ENCODE peak calls at places on chromosome 5, in five cellular contexts. Z, K, U, L and E are unnamed samples.

GRCh38 chr5:8943301-8943700 is 602.6 kb downstream of the SEMA5A start:
- DNase-seq in U (peak), Z (no peak), K (no peak), L (no peak), E (no peak)

GRCh38 chr5:114018178-114018577 is 343.7 kb upstream of the KCNN2 start:
- DNase-seq in Z (no peak), L (no peak), K (no peak), U (peak), E (no peak)

GRCh38 chr5:15807861-15808260 is 307.9 kb downstream of the FBXL7 start:
- DNase-seq in K (no peak), Z (peak), L (no peak), U (peak), E (peak)

GRCh38 chr5:41406944-41407343 is 103.5 kb downstream of the PLCXD3 start:
- DNase-seq in L (no peak), U (no peak), Z (no peak), K (no peak), E (no peak)

GRCh38 chr5:153222956-153223355 is 267.5 kb upstream of the GRIA1 start:
- DNase-seq in U (no peak), Z (no peak), L (no peak), K (no peak), E (no peak)

GRCh38 chr5:2293906-2294305 is 411.2 kb upstream of the IRX4 start:
- DNase-seq in L (no peak), Z (no peak), U (no peak), K (no peak), E (no peak)

GRCh38 chr5:146965781-146966659 is 87.5 kb upstream of the PPP2R2B start:
- DNase-seq in Z (peak), L (no peak), K (peak), U (peak), E (peak)

GRCh38 chr5:66551338-66551737 is 44.9 kb upstream of the MAST4 start:
- DNase-seq in Z (no peak), L (no peak), K (no peak), U (no peak), E (no peak)

GRCh38 chr5:56277573-56277972 is 44.4 kb upstream of the ANKRD55 start:
- DNase-seq in Z (no peak), L (no peak), K (no peak), U (no peak), E (no peak)

GRCh38 chr5:134851307-134851923 is 5.6 kb downstream of the C5orf24 start:
- DNase-seq in Z (no peak), U (peak), K (no peak), L (no peak), E (no peak)

GRCh38 chr5:173771743-173772406 is 116.3 kb upstream of the CPEB4 start:
- DNase-seq in U (no peak), K (no peak), Z (no peak), L (no peak), E (no peak)

GRCh38 chr5:173771058-173771742 is 116.9 kb upstream of the CPEB4 start:
- DNase-seq in L (no peak), K (no peak), Z (no peak), U (no peak), E (no peak)

GRCh38 chr5:173770637-173771036 is 117.5 kb upstream of the CPEB4 start:
- DNase-seq in L (no peak), U (no peak), Z (no peak), K (no peak), E (no peak)

GRCh38 chr5:173774212-173774850 is 113.8 kb upstream of the CPEB4 start:
- DNase-seq in U (no peak), K (no peak), L (no peak), Z (peak), E (no peak)

DNA sequence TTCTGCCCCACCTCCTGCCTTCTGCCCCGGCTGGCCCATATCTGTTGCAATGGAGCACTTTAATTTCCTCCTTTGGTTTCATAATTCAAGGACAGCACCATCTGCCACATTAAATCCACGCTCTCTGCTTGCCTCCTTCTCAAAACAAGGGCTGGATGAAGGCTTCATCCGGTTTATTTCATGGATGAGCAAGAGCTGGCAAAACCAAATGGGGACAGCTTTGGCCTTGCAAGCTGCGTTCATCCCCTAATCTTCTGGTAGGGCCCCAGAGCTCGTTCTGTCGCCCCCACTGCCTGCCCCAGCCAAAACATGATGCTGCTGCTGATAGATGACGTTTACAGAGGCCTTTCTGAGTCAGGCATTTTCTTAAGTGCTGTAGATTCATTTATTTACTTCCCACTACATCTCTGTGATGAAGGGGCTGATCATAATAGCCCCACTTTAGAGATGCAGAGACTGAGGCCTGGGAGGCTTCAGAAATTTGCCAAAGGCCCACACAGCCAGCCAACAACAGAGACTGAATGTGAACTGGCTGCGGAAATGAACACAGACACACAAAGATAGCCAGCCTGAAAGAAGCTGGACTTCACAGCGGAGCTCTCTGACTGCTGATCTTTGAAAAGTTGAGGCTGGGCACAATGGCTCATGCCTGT is 115.6 kb upstream of the CPEB4 start:
- DNase-seq in L (no peak), Z (no peak), K (no peak), U (peak), E (no peak)
- TF ChIP-seq POLR2A in L (no peak), Z (no peak), K (no peak), U (no peak), E (no peak)

GRCh38 chr5:142358648-142359047 is 33.8 kb upstream of the SPRY4 start:
- DNase-seq in U (no peak), Z (no peak), K (no peak), L (no peak), E (no peak)

GRCh38 chr5:142358121-142358520 is 33.3 kb upstream of the SPRY4 start:
- DNase-seq in U (no peak), Z (no peak), L (no peak), K (no peak), E (no peak)

GRCh38 chr5:142356318-142356715 is 31.5 kb upstream of the SPRY4 start:
- DNase-seq in K (no peak), Z (no peak), U (peak), L (no peak), E (no peak)

GRCh38 chr5:142356716-142357468 is 32.1 kb upstream of the SPRY4 start:
- DNase-seq in L (peak), Z (peak), K (peak), U (peak), E (peak)

GRCh38 chr5:142357469-142358090 is 32.8 kb upstream of the SPRY4 start:
- DNase-seq in U (peak), K (no peak), L (no peak), Z (no peak), E (no peak)
- TF ChIP-seq POLR2A in U (no peak), K (no peak), L (no peak), Z (no peak), E (no peak)

GRCh38 chr5:36631575-36632362 is 25.4 kb downstream of the SLC1A3 start:
- DNase-seq in Z (no peak), U (no peak), K (no peak), L (no peak), E (no peak)

GRCh38 chr5:36632363-36632664 is 25.9 kb downstream of the SLC1A3 start:
- DNase-seq in U (no peak), L (no peak), Z (no peak), K (no peak), E (no peak)

GRCh38 chr5:36631161-36631560 is 24.8 kb downstream of the SLC1A3 start:
- DNase-seq in L (no peak), U (no peak), Z (no peak), K (no peak), E (no peak)

GRCh38 chr5:36629729-36630128 is 23.3 kb downstream of the SLC1A3 start:
- DNase-seq in Z (no peak), L (no peak), U (no peak), K (no peak), E (no peak)

DNA sequence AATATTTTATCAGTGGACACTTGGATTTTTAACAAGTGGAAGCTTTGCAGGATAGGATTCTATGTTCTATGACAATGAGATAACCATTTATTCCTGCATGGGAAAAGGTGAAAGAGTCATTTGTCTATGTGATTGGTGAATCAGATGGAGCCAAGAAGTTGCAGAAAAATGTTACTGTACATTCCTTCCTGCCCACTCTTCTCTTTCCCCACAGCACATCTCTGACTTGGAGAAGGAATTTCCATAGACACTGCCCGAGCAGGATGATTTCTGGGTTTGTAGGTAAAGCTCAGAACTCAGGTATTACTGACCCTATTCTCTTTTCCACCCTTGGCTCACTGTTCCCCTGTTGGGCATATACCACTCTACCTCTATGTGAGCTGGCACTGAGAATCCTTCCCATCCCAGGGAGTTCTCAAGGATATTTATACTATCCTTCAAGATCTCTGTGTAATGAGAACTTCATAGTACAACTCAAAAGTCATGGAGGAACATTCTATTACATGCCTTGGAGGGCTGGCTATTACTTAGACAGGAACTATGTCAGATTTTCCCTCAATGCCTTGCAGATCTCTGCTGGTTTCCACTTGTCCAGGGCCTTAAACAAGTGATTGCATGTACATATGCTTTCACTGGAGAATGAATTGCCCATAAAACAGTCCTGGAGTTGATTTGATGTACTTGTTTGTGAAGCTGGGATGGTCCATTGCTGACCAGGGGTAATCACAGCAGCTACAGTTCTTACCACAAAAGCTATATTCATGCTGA is 24.0 kb downstream of the SLC1A3 start:
- DNase-seq in K (no peak), L (no peak), Z (no peak), U (peak), E (no peak)
- TF ChIP-seq POLR2A in K (no peak), L (no peak), Z (no peak), U (no peak), E (no peak)

GRCh38 chr5:120464627-120465280 is 654 bp downstream of the PRR16 start:
- DNase-seq in Z (peak), L (no peak), K (no peak), U (peak), E (no peak)

GRCh38 chr5:120465281-120465961 is 1.3 kb downstream of the PRR16 start:
- DNase-seq in Z (peak), U (peak), K (no peak), L (no peak), E (peak)

GRCh38 chr5:120463026-120463770 is 902 bp upstream of the PRR16 start:
- DNase-seq in L (no peak), K (no peak), U (no peak), Z (no peak), E (no peak)

GRCh38 chr5:120466337-120467006 is 2.4 kb downstream of the PRR16 start:
- DNase-seq in K (no peak), Z (no peak), L (no peak), U (peak), E (no peak)

DNA sequence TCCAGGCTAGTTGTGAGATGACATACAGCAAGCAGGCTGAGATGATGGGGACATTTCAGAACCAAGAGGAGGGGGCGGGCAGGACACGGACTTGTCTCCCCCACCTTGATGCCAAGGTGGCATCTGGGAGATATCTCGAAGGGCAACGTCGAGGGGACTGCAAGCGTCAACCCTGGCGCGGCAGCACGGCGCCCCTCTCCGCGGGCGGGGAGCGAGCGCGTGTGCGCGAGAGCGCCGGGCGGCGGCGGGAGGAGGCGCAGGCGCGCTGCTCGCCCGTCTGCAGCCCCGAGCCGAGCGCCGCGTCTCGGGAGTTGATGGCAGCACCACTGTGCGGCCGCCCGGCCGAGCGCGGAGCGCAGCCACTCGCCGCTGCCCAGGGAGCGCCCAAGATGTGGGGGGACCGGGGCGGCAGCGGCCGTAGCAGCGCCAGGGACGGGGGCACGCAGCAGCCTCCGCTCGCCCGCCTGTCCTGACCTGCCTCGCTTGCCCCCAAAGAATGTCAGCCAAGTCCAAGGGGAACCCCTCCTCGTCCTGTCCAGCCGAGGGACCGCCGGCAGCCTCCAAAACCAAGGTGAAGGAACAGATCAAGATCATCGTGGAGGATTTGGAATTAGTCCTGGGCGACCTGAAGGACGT is at the start of gene PRR16:
- DNase-seq in K (peak), L (no peak), Z (peak), U (peak), E (no peak)
- TF ChIP-seq POLR2A in K (no peak), L (no peak), Z (peak), U (no peak), E (peak)

GRCh38 chr5:122846051-122846567 is 696 bp downstream of the SNX24 start:
- DNase-seq in U (peak), K (no peak), L (no peak), Z (no peak), E (peak)

GRCh38 chr5:122844136-122844915 is 1.1 kb upstream of the SNX24 start:
- DNase-seq in Z (no peak), L (no peak), U (no peak), K (no peak), E (no peak)

GRCh38 chr5:122844916-122845252 is 529 bp upstream of the SNX24 start:
- DNase-seq in K (peak), Z (no peak), L (no peak), U (peak), E (no peak)

GRCh38 chr5:122847687-122848081 is 2.3 kb downstream of the SNX24 start:
- DNase-seq in Z (no peak), K (no peak), L (no peak), U (no peak), E (no peak)

GRCh38 chr5:122845253-122846050 is at the start of gene SNX24:
- DNase-seq in L (peak), Z (peak), K (peak), U (peak), E (peak)
- TF ChIP-seq POLR2A in L (peak), Z (peak), K (no peak), U (peak), E (peak)

DNA sequence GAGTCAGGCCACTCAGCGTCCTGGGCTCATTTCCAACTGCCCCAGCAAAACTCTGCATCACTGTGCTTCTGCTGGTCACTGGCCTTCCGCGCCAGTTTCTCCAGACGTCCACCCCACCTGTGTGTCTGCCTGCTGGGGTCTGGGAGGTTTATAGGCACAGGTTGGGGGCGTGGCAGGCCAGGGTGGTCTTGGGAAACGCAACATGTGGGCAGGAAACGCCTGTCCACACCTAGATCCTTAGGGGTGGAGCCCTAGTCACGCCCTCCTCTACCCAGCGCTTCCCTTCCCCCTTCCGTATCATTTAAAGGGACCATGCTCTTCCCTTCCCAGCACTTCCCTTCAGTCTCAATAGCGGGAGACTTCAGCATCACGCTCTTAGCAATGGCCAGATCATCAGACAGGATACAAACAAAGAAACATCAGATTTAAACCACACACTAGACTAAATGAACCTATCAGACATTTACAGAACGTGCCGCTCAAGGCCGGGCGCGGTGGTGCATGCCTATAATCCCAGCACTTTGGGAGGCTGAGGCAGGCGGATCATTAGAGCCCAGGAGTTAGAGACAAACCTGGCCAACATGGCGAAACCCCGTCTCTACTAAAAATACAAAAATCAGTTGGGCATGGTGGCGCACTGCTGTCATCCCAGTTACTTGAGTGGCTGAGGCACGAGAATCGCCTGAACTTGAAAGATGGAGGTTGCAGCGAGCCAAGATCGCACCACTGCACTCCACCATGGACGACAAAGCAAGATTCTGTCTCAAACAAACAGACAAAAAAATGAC is 11.8 kb upstream of the BTNL9 start:
- DNase-seq in L (no peak), U (no peak), Z (no peak), K (no peak), E (peak)
- TF ChIP-seq POLR2A in L (no peak), U (no peak), Z (no peak), K (no peak), E (no peak)

GRCh38 chr5:88660947-88661869 is 221.8 kb downstream of the MEF2C start:
- DNase-seq in U (peak), K (peak), L (no peak), Z (peak), E (peak)
- TF ChIP-seq POLR2A in U (no peak), K (no peak), L (no peak), Z (no peak), E (no peak)

DNA sequence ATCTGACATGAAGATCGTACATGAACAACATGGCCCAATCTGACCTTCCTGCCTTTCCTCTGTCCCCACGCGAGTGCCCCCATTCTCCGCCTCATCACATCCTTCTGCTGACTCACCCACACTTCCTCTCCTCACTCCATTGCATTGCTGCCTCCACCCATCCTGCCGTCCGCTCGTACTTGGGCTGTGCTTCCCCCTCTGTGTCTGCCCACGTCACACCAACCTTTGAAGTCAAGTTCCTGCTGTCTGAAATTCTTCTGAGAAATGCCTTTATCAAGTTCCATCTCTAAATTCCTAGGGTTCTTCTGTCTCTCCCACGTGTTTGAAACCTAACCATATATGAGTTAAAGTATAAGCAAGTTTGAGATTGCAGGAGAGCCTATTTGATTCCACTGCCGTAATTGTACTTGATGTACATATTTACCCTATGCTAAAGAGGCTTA is 18.0 kb upstream of the STARD4 start:
- DNase-seq in U (peak), Z (peak), L (peak), K (peak), E (peak)
- TF ChIP-seq POLR2A in U (no peak), Z (no peak), L (no peak), K (no peak), E (peak)